ENCODE peak calls at places on chromosomes 12 and 14, in eight cellular contexts. E is AG10803, X is HFF-Myc, J is uterus, I is cardiac fibroblast, Y is OCI-LY7, O is ovary, V is suprapubic skin. Z is an unnamed sample.

GRCh38 chr12:131351319-131352028 is 359.4 kb upstream of the SFSWAP start:
- DNase-seq in E (no peak), X (no peak), J (no peak), I (no peak), Y (peak), O (no peak), V (no peak), Z (no peak)

GRCh38 chr12:106226884-106227640 is 20.8 kb downstream of the CKAP4 start:
- DNase-seq in E (peak), X (no peak), J (peak), I (peak), Y (peak), O (no peak), V (no peak), Z (peak)

GRCh38 chr12:131263626-131264025 is 309.9 kb downstream of the ADGRD1 start:
- DNase-seq in E (no peak), X (no peak), J (no peak), I (no peak), Y (no peak), O (no peak), V (no peak), Z (no peak)

GRCh38 chr12:105385141-105385540 is 54.6 kb downstream of the C12orf75 start:
- DNase-seq in E (peak), X (no peak), J (no peak), I (peak), Y (no peak), O (no peak), V (no peak), Z (peak)

GRCh38 chr12:6960291-6961277 is 9.4 kb downstream of the PTPN6 start:
- DNase-seq in E (peak), X (no peak), J (no peak), I (peak), Y (peak), O (no peak), V (peak), Z (peak)

GRCh38 chr12:95653761-95654546 is 102.7 kb upstream of the USP44 start:
- DNase-seq in E (peak), X (no peak), J (no peak), I (peak), Y (peak), O (no peak), V (no peak), Z (peak)

GRCh38 chr12:124170756-124171155 is 124.1 kb upstream of the RFLNA start:
- DNase-seq in E (peak), X (no peak), J (no peak), I (no peak), Y (no peak), O (no peak), V (no peak), Z (peak)

GRCh38 chr12:24252580-24252979 is 303.1 kb upstream of the SOX5 start:
- DNase-seq in E (no peak), X (no peak), J (no peak), I (no peak), Y (no peak), O (no peak), V (no peak), Z (no peak)

GRCh38 chr12:254912-255311 is 7.7 kb downstream of the SLC6A13 start:
- DNase-seq in E (no peak), X (no peak), J (no peak), I (no peak), Y (no peak), O (no peak), V (no peak), Z (no peak)

GRCh38 chr12:18794000-18794399 is 56.1 kb downstream of the CAPZA3 start:
- DNase-seq in E (no peak), X (no peak), J (no peak), I (no peak), Y (no peak), O (no peak), V (no peak), Z (no peak)

GRCh38 chr14:78164226-78164853 is 5.8 kb upstream of the NRXN3 start:
- DNase-seq in E (no peak), X (no peak), J (no peak), I (no peak), Y (peak), O (no peak), V (no peak), Z (no peak)

GRCh38 chr14:73789996-73790581 is 61.5 kb upstream of the PTGR2 start:
- DNase-seq in E (peak), X (peak), J (peak), I (peak), Y (no peak), O (peak), V (peak), Z (peak)

GRCh38 chr12:104582739-104583138 is 126.0 kb downstream of the CHST11 start:
- DNase-seq in E (no peak), X (no peak), J (no peak), I (no peak), Y (peak), O (no peak), V (no peak), Z (no peak)

GRCh38 chr12:97283297-97283696 is 179.3 kb upstream of the RMST start:
- DNase-seq in E (no peak), X (no peak), J (no peak), I (no peak), Y (peak), O (no peak), V (no peak), Z (no peak)
- TF ChIP-seq CTCF in E (no peak), X (no peak), J (no peak), I (no peak), Y (peak), O (no peak), V (no peak), Z (no peak)

GRCh38 chr12:51907864-51908425 is 641 bp downstream of the ACVRL1 start:
- DNase-seq in E (no peak), X (no peak), J (no peak), I (no peak), Y (no peak), O (no peak), V (peak), Z (no peak)

GRCh38 chr12:51904951-51905471 is 2.3 kb upstream of the ACVRL1 start:
- DNase-seq in E (peak), X (no peak), J (peak), I (peak), Y (no peak), O (no peak), V (peak), Z (peak)

GRCh38 chr12:51907083-51907863 is at the start of gene ACVRL1:
- DNase-seq in E (peak), X (no peak), J (no peak), I (no peak), Y (no peak), O (no peak), V (peak), Z (no peak)

GRCh38 chr12:51906452-51907082 is 737 bp upstream of the ACVRL1 start:
- DNase-seq in E (no peak), X (no peak), J (no peak), I (no peak), Y (no peak), O (peak), V (no peak), Z (no peak)

GRCh38 chr12:51905507-51906438 is 1.5 kb upstream of the ACVRL1 start:
- DNase-seq in E (peak), X (no peak), J (peak), I (peak), Y (no peak), O (no peak), V (peak), Z (peak)
- H3K4me3 ChIP-seq in E (peak), X (no peak), J (no peak), I (peak), Y (no peak), O (no peak), V (peak), Z (no peak)

GRCh38 chr14:99190696-99191662 is 81.0 kb downstream of the BCL11B start:
- DNase-seq in E (no peak), X (no peak), J (no peak), I (no peak), Y (no peak), O (no peak), V (no peak), Z (no peak)
- TF ChIP-seq CTCF in E (peak), X (no peak), J (no peak), I (no peak), Y (peak), O (no peak), V (no peak), Z (no peak)

GRCh38 chr12:85872497-85873091 is 1.5 kb upstream of the NTS start:
- DNase-seq in E (peak), X (peak), J (no peak), I (peak), Y (peak), O (no peak), V (no peak), Z (peak)

GRCh38 chr12:85877459-85877858 is 3.4 kb downstream of the NTS start:
- DNase-seq in E (no peak), X (no peak), J (no peak), I (no peak), Y (no peak), O (no peak), V (no peak), Z (no peak)

GRCh38 chr12:85874064-85874463 is at the start of gene NTS:
- DNase-seq in E (no peak), X (no peak), J (no peak), I (no peak), Y (peak), O (no peak), V (no peak), Z (no peak)
- H3K4me3 ChIP-seq in E (no peak), X (no peak), J (no peak), I (no peak), Y (no peak), O (no peak), V (no peak), Z (no peak)

GRCh38 chr12:53451661-53452158 is at the start of gene PCBP2:
- DNase-seq in E (peak), X (peak), J (peak), I (peak), Y (peak), O (peak), V (peak), Z (peak)

GRCh38 chr12:53452159-53453077 is 516 bp downstream of the PCBP2 start:
- DNase-seq in E (peak), X (no peak), J (peak), I (peak), Y (peak), O (peak), V (peak), Z (peak)

GRCh38 chr12:53456654-53457366 is 4.9 kb downstream of the PCBP2 start:
- DNase-seq in E (no peak), X (no peak), J (no peak), I (no peak), Y (no peak), O (no peak), V (no peak), Z (no peak)

GRCh38 chr12:53453953-53454640 is 2.2 kb downstream of the PCBP2 start:
- DNase-seq in E (no peak), X (no peak), J (no peak), I (no peak), Y (no peak), O (no peak), V (no peak), Z (no peak)

GRCh38 chr12:53454710-53455109 is 2.8 kb downstream of the PCBP2 start:
- DNase-seq in E (no peak), X (no peak), J (no peak), I (no peak), Y (no peak), O (no peak), V (no peak), Z (no peak)
- TF ChIP-seq CTCF in E (no peak), X (no peak), J (no peak), I (no peak), Y (no peak), O (no peak), V (no peak), Z (no peak)

GRCh38 chr12:54189198-54189539 is 384 bp upstream of the SMUG1 start:
- DNase-seq in E (no peak), X (no peak), J (no peak), I (no peak), Y (no peak), O (no peak), V (no peak), Z (no peak)
- H3K4me3 ChIP-seq in E (peak), X (peak), J (peak), I (no peak), Y (peak), O (no peak), V (peak), Z (peak)

GRCh38 chr12:90940872-90941499 is 14.0 kb downstream of the CCER1 start:
- DNase-seq in E (peak), X (no peak), J (no peak), I (peak), Y (peak), O (no peak), V (no peak), Z (peak)

GRCh38 chr12:90947869-90948268 is 7.1 kb downstream of the CCER1 start:
- DNase-seq in E (no peak), X (no peak), J (no peak), I (no peak), Y (no peak), O (no peak), V (no peak), Z (no peak)

GRCh38 chr12:90943248-90943647 is 11.7 kb downstream of the CCER1 start:
- DNase-seq in E (peak), X (no peak), J (no peak), I (no peak), Y (no peak), O (no peak), V (no peak), Z (no peak)

GRCh38 chr12:90939382-90939781 is 15.6 kb downstream of the CCER1 start:
- DNase-seq in E (peak), X (no peak), J (no peak), I (peak), Y (no peak), O (no peak), V (no peak), Z (no peak)

GRCh38 chr12:90945070-90945649 is 9.8 kb downstream of the CCER1 start:
- DNase-seq in E (peak), X (no peak), J (no peak), I (peak), Y (peak), O (no peak), V (no peak), Z (peak)
- TF ChIP-seq CTCF in E (peak), X (peak), J (peak), I (peak), Y (peak), O (no peak), V (no peak), Z (peak)

DNA sequence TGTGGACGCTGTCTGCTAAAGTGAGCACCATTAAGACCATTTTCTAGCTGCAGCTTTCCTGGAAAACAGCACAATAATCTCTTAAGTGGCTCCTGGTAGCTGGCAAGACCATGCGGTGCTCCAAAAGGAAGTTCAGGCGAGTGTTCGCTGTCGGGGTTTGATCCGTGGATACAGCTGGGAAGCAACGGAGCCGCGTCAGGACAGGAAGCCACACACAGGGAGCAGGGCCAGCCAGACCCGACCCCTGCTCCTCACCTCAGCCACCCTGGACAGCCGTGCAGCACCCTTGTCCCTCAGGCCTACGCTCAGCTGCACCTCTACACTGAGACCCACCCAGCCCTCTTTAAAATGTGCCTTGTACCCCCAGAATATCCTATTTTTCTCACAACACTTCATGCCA is 19.4 kb downstream of the ZFYVE21 start:
- DNase-seq in E (no peak), X (no peak), J (no peak), I (no peak), Y (no peak), O (peak), V (peak), Z (no peak)
- H3K4me3 ChIP-seq in E (no peak), X (no peak), J (no peak), I (no peak), Y (no peak), O (no peak), V (no peak), Z (no peak)